ENCODE peak calls at places on chromosomes 4 and X, in seven cellular contexts. F is uterus; O is right lobe of liver; E is CD4-positive, CD25-positive, alpha-beta regulatory T cell; T is psoas muscle; W is brain microvascular endothelial cell; P is left lung. Z is an unnamed sample.

GRCh38 chr4:73945674-73946449 is 36.0 kb downstream of the PF4 start:
- DNase-seq in F (no peak), O (no peak), E (no peak), T (no peak), W (no peak), P (no peak), Z (no peak)

GRCh38 chrX:67568769-67569168 is 24.9 kb downstream of the AR start:
- DNase-seq in F (no peak), O (peak), E (no peak), T (no peak), W (no peak), P (no peak), Z (no peak)

GRCh38 chrX:123188081-123188480 is 4.0 kb downstream of the GRIA3 start:
- DNase-seq in F (no peak), O (no peak), E (no peak), T (no peak), W (no peak), P (no peak), Z (no peak)

GRCh38 chr4:15234585-15235126 is 193.2 kb upstream of the C1QTNF7 start:
- DNase-seq in F (peak), O (no peak), E (no peak), T (no peak), W (peak), P (no peak), Z (no peak)

GRCh38 chr4:73650255-73650654 is 30.0 kb upstream of the RASSF6 start:
- DNase-seq in F (no peak), O (no peak), E (no peak), T (no peak), W (no peak), P (no peak), Z (no peak)

GRCh38 chr4:119044919-119045318 is 90.7 kb upstream of the MYOZ2 start:
- DNase-seq in F (no peak), O (no peak), E (no peak), T (no peak), W (no peak), P (no peak), Z (no peak)

GRCh38 chr4:92636038-92636825 is 332.5 kb downstream of the GRID2 start:
- DNase-seq in F (no peak), O (no peak), E (no peak), T (no peak), W (no peak), P (no peak), Z (no peak)

GRCh38 chrX:49262603-49263002 is 1.9 kb downstream of the FOXP3 start:
- DNase-seq in F (no peak), O (no peak), E (peak), T (no peak), W (no peak), P (no peak), Z (no peak)

GRCh38 chr4:24202579-24202978 is 312.7 kb upstream of the PPARGC1A start:
- DNase-seq in F (no peak), O (peak), E (no peak), T (no peak), W (no peak), P (no peak), Z (no peak)

GRCh38 chr4:105624530-105624929 is 72.1 kb downstream of the ARHGEF38 start:
- DNase-seq in F (no peak), O (peak), E (peak), T (peak), W (peak), P (no peak), Z (no peak)

GRCh38 chr4:105623099-105623498 is 70.7 kb downstream of the ARHGEF38 start:
- DNase-seq in F (no peak), O (no peak), E (no peak), T (no peak), W (no peak), P (no peak), Z (no peak)

GRCh38 chr4:105622269-105622668 is 69.8 kb downstream of the ARHGEF38 start:
- DNase-seq in F (no peak), O (no peak), E (no peak), T (no peak), W (no peak), P (no peak), Z (no peak)

GRCh38 chr4:105619193-105619931 is 66.9 kb downstream of the ARHGEF38 start:
- DNase-seq in F (peak), O (peak), E (no peak), T (peak), W (no peak), P (peak), Z (no peak)

GRCh38 chr4:105620640-105621323 is 68.4 kb downstream of the ARHGEF38 start:
- DNase-seq in F (no peak), O (no peak), E (no peak), T (peak), W (peak), P (no peak), Z (no peak)
- H3K4me3 ChIP-seq in F (no peak), O (no peak), E (no peak), T (no peak), W (no peak), P (no peak), Z (no peak)

GRCh38 chr4:3115637-3116300 is 41.3 kb downstream of the HTT start:
- DNase-seq in F (no peak), O (no peak), E (no peak), T (no peak), W (no peak), P (no peak), Z (no peak)
- H3K4me3 ChIP-seq in F (no peak), O (no peak), E (no peak), T (no peak), W (no peak), P (no peak), Z (no peak)

GRCh38 chr4:158724647-158725046 is 1.5 kb upstream of the PPID start:
- DNase-seq in F (no peak), O (no peak), E (peak), T (no peak), W (no peak), P (no peak), Z (no peak)
- H3K4me3 ChIP-seq in F (no peak), O (no peak), E (no peak), T (no peak), W (no peak), P (no peak), Z (no peak)

DNA sequence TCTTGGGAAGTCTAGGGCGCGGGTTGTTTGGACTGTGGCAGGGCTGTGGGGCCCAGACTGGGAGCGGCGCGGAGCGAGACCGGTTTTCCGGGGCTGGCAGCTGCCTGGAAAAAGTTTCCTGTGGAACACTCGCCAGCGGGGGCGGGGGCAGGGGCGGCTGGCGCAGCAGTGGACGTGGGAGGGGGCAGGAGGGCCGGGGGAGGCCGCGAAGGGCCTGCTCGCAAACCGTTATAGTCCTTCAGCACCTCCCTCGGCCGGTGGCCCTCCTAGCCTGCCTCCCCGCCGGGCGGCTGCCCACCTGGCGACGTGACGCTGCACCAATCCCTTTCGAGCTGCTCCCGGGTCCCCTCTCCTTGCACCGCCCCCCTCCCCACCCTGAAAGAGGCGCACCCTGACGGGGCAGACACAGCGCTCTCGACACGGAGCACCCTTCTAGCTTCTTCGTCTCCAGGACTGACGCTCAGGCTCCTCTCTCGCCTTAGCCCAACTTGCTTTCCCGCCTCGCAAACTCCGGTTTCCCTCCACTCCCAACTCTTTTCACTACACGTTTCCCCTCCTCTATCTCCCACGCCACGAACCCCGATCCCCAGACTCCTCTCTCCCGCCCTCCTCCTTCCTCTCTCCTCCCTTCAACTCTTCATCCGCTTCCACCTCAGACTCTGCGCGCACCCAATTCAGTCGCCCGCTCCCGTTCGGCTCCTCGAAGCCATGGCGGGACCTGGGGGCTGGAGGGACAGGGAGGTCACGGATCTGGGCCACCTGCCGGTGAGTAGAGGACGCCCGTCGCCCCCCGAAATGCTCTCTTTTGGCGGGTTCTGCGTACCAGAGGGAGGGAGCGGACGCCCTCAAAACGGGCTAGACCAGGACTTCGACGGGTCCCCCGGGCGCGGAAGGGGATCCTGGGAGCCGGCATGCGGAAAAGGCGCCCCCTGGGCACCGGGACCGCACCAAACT is at the start of gene NRK:
- DNase-seq in F (peak), O (no peak), E (no peak), T (peak), W (peak), P (peak), Z (no peak)
- H3K4me3 ChIP-seq in F (peak), O (no peak), E (no peak), T (peak), W (peak), P (peak), Z (no peak)

DNA sequence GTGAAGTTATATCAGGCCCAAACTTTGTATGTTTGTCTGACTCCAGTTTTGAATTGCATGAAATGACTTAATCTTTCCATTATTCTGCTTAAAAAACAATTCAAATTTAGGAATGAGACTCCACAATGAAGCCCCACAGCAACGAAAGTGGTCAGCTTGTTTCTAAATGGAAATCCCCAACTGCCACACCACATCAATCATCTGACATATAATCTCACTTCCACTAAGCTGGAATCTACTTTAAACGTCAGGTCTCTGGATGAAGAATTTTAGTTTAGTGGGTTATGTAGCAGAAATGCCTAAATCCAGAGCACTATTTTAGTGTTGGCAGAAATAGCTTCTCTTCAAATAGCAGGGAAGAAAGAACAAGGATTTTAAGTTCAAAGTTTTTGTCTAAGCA is 1.8 kb upstream of the BMP2K start:
- DNase-seq in F (no peak), O (no peak), E (no peak), T (no peak), W (no peak), P (no peak), Z (no peak)
- H3K4me3 ChIP-seq in F (no peak), O (no peak), E (no peak), T (no peak), W (no peak), P (no peak), Z (no peak)